ENCODE peak calls at places on chromosomes 1 and 21, in eight cellular contexts. T, A, Q, C, V, M, Z and S are unnamed samples.

GRCh38 chr1:1199961-1200875 is 6.2 kb downstream of the TNFRSF18 start:
- DNase-seq in C (no peak), T (no peak), V (no peak), M (peak; percentile 70), Z (no peak), Q (no peak), A (no peak), S (no peak)

GRCh38 chr1:75615664-75616435 is 4.9 kb upstream of the SLC44A5 start:
- DNase-seq in A (peak; percentile 51), Z (no peak), C (peak; percentile 54), T (peak; percentile 65), Q (no peak), V (peak; percentile 30), M (peak; percentile 65), S (peak; percentile 56)

GRCh38 chr1:169647512-169647911 is 17.6 kb upstream of the SELP start:
- DNase-seq in V (no peak), Q (no peak), C (no peak), A (no peak), T (no peak), M (no peak), Z (no peak), S (no peak)

GRCh38 chr1:23638786-23639241 is 52.8 kb upstream of the RPL11 start:
- DNase-seq in T (no peak), A (peak; percentile 63), M (no peak), V (peak; percentile 27), Q (no peak), Z (no peak), C (no peak), S (no peak)

GRCh38 chr1:7427901-7428300 is 343.2 kb upstream of the VAMP3 start:
- DNase-seq in Z (no peak), C (no peak), V (no peak), M (peak; percentile 67), Q (no peak), T (no peak), A (peak; percentile 7), S (no peak)

GRCh38 chr1:110542730-110543129 is 23.8 kb upstream of the KCNA10 start:
- DNase-seq in M (no peak), T (no peak), V (no peak), Q (no peak), Z (no peak), A (peak; percentile 55), C (peak; percentile 45), S (no peak)

GRCh38 chr1:119141660-119142059 is 1.2 kb upstream of the WARS2 start:
- DNase-seq in T (no peak), C (no peak), Z (no peak), M (no peak), A (no peak), Q (no peak), V (no peak), S (no peak)

GRCh38 chr1:160431571-160431970 is 31.2 kb downstream of the VANGL2 start:
- DNase-seq in T (no peak), C (no peak), Z (no peak), A (no peak), V (no peak), Q (no peak), M (no peak), S (no peak)

GRCh38 chr1:178643871-178644270 is 81.2 kb upstream of the RALGPS2 start:
- DNase-seq in Z (no peak), C (no peak), A (no peak), V (no peak), Q (no peak), M (no peak), T (no peak), S (no peak)

GRCh38 chr1:91851130-91852010 is 34.6 kb downstream of the TGFBR3 start:
- DNase-seq in C (no peak), Q (peak; percentile 95), V (peak; percentile 84), T (peak; percentile 70), M (peak; percentile 97), Z (no peak), A (peak; percentile 97), S (no peak)

GRCh38 chr21:34933609-34934345 is 115.3 kb downstream of the RUNX1 start:
- DNase-seq in Q (no peak), C (peak; percentile 43), M (no peak), A (no peak), V (no peak), Z (no peak), T (no peak), S (no peak)

GRCh38 chr1:6090288-6090687 is 44.6 kb downstream of the KCNAB2 start:
- DNase-seq in Z (no peak), A (no peak), V (no peak), T (no peak), M (no peak), Q (no peak), C (no peak), S (no peak)

GRCh38 chr1:39980555-39981313 is 25.8 kb downstream of the MFSD2A start:
- DNase-seq in C (no peak), V (no peak), M (peak; percentile 43), Q (peak; percentile 85), A (no peak), Z (no peak), T (peak; percentile 12), S (no peak)

GRCh38 chr1:50981741-50982140 is 11.7 kb downstream of the CDKN2C start:
- DNase-seq in M (no peak), Z (no peak), T (peak; percentile 85), C (no peak), Q (no peak), A (no peak), V (no peak), S (peak; percentile 34)

GRCh38 chr1:244955661-244956060 is 91.3 kb upstream of the HNRNPU start:
- DNase-seq in Z (no peak), M (no peak), Q (no peak), C (no peak), A (no peak), V (no peak), T (no peak), S (peak; percentile 87)

GRCh38 chr1:76881726-76882125 is 14.4 kb downstream of the ST6GALNAC5 start:
- DNase-seq in Q (no peak), M (no peak), C (no peak), V (no peak), T (no peak), Z (no peak), A (no peak), S (no peak)

GRCh38 chr1:150874455-150875196 is 1.8 kb downstream of the ARNT start:
- DNase-seq in V (no peak), C (no peak), T (no peak), A (peak; percentile 32), Q (no peak), Z (no peak), M (no peak), S (no peak)